ENCODE peak calls at places on chromosomes 3 and 15, in eight cellular contexts. U, T, X, Z, W, K, S and B are unnamed samples.

GRCh38 chr3:129345971-129346370 is 67.3 kb downstream of the HMCES start:
- DNase-seq in U (no peak), T (no peak), X (no peak), Z (no peak), W (no peak), K (no peak), S (no peak), B (no peak)

GRCh38 chr3:145649368-145649887 is 511.6 kb downstream of the PLOD2 start:
- DNase-seq in U (no peak), T (no peak), X (no peak), Z (no peak), W (no peak), K (no peak), S (no peak), B (no peak)

GRCh38 chr15:72540606-72541237 is 66.6 kb downstream of the ARIH1 start:
- DNase-seq in U (no peak), T (no peak), X (no peak), Z (no peak), W (no peak), K (no peak), S (no peak), B (peak)

GRCh38 chr15:80179966-80180365 is 27.2 kb downstream of the FAH start:
- DNase-seq in U (no peak), T (no peak), X (no peak), Z (no peak), W (no peak), K (no peak), S (no peak), B (no peak)

GRCh38 chr15:40306908-40307307 is 827 bp downstream of the PLCB2 start:
- DNase-seq in U (no peak), T (no peak), X (no peak), Z (no peak), W (no peak), K (no peak), S (no peak), B (no peak)

GRCh38 chr3:54743755-54744154 is 184.1 kb downstream of the LRTM1 start:
- DNase-seq in U (no peak), T (no peak), X (no peak), Z (no peak), W (no peak), K (no peak), S (no peak), B (no peak)

GRCh38 chr3:134378384-134378783 is 4.1 kb upstream of the AMOTL2 start:
- DNase-seq in U (no peak), T (no peak), X (no peak), Z (peak), W (peak), K (peak), S (peak), B (peak)

GRCh38 chr3:77189258-77189657 is 149.4 kb downstream of the ROBO2 start:
- DNase-seq in U (no peak), T (no peak), X (no peak), Z (no peak), W (no peak), K (no peak), S (no peak), B (no peak)

GRCh38 chr3:36475593-36475992 is 95.3 kb downstream of the STAC start:
- DNase-seq in U (no peak), T (no peak), X (no peak), Z (no peak), W (no peak), K (no peak), S (no peak), B (no peak)

GRCh38 chr3:58214484-58215316 is 3.9 kb upstream of the DNASE1L3 start:
- DNase-seq in U (no peak), T (no peak), X (no peak), Z (peak), W (no peak), K (no peak), S (no peak), B (peak)

GRCh38 chr3:196596355-196596754 is 27.9 kb downstream of the FBXO45 start:
- DNase-seq in U (no peak), T (no peak), X (no peak), Z (no peak), W (no peak), K (no peak), S (no peak), B (no peak)

GRCh38 chr3:170692720-170693119 is 106.8 kb upstream of the SLC7A14 start:
- DNase-seq in U (no peak), T (no peak), X (no peak), Z (no peak), W (no peak), K (no peak), S (no peak), B (no peak)

GRCh38 chr15:31065824-31066223 is 35.7 kb downstream of the TRPM1 start:
- DNase-seq in U (no peak), T (no peak), X (no peak), Z (no peak), W (no peak), K (no peak), S (peak), B (no peak)

GRCh38 chr3:178777718-178778411 is 241.6 kb downstream of the KCNMB2 start:
- DNase-seq in U (no peak), T (no peak), X (no peak), Z (no peak), W (no peak), K (no peak), S (no peak), B (no peak)

GRCh38 chr3:141878326-141878725 is 1.9 kb downstream of the ATP1B3 start:
- DNase-seq in U (no peak), T (no peak), X (no peak), Z (no peak), W (no peak), K (no peak), S (no peak), B (no peak)

GRCh38 chr3:183272792-183273191 is 19.7 kb downstream of the B3GNT5 start:
- DNase-seq in U (no peak), T (no peak), X (no peak), Z (no peak), W (no peak), K (no peak), S (no peak), B (no peak)

GRCh38 chr3:171251842-171252241 is 208.4 kb downstream of the TNIK start:
- DNase-seq in U (no peak), T (no peak), X (no peak), Z (no peak), W (no peak), K (no peak), S (no peak), B (no peak)

GRCh38 chr15:43185161-43186002 is at the start of gene CCNDBP1:
- DNase-seq in U (peak), T (peak), X (peak), Z (peak), W (peak), K (peak), S (peak), B (peak)

GRCh38 chr3:17090271-17090992 is 205.7 kb downstream of the PLCL2 start:
- DNase-seq in U (no peak), T (no peak), X (no peak), Z (no peak), W (no peak), K (no peak), S (no peak), B (no peak)

GRCh38 chr3:192296845-192297244 is 430.5 kb downstream of the FGF12 start:
- DNase-seq in U (no peak), T (no peak), X (no peak), Z (no peak), W (no peak), K (no peak), S (no peak), B (no peak)

GRCh38 chr3:71919572-71919971 is 134.6 kb upstream of the PROK2 start:
- DNase-seq in U (no peak), T (no peak), X (no peak), Z (no peak), W (no peak), K (no peak), S (no peak), B (no peak)

GRCh38 chr3:57758686-57759085 is 2.6 kb downstream of the SLMAP start:
- DNase-seq in U (no peak), T (no peak), X (no peak), Z (no peak), W (no peak), K (no peak), S (no peak), B (no peak)

GRCh38 chr15:70101459-70102113 is 3.9 kb upstream of the TLE3 start:
- DNase-seq in U (no peak), T (peak), X (peak), Z (peak), W (peak), K (no peak), S (no peak), B (peak)

GRCh38 chr3:42730294-42730693 is 27.7 kb upstream of the HHATL start:
- DNase-seq in U (no peak), T (peak), X (no peak), Z (no peak), W (peak), K (no peak), S (no peak), B (no peak)

GRCh38 chr3:147413712-147414325 is 4.7 kb downstream of the ZIC1 start:
- DNase-seq in U (no peak), T (no peak), X (no peak), Z (peak), W (no peak), K (no peak), S (no peak), B (peak)

GRCh38 chr15:93223803-93224202 is 134.8 kb upstream of the RGMA start:
- DNase-seq in U (no peak), T (no peak), X (no peak), Z (no peak), W (no peak), K (no peak), S (no peak), B (no peak)

GRCh38 chr3:152331018-152331541 is 62.4 kb downstream of the MBNL1 start:
- DNase-seq in U (no peak), T (no peak), X (no peak), Z (no peak), W (no peak), K (no peak), S (no peak), B (no peak)

GRCh38 chr3:48652923-48653715 is 9.6 kb downstream of the CELSR3 start:
- DNase-seq in U (no peak), T (no peak), X (no peak), Z (no peak), W (no peak), K (no peak), S (no peak), B (no peak)

GRCh38 chr3:48655063-48655462 is 7.6 kb downstream of the CELSR3 start:
- DNase-seq in U (no peak), T (no peak), X (no peak), Z (no peak), W (no peak), K (no peak), S (no peak), B (no peak)

GRCh38 chr3:48655586-48655985 is 7.1 kb downstream of the CELSR3 start:
- DNase-seq in U (no peak), T (no peak), X (no peak), Z (no peak), W (no peak), K (no peak), S (no peak), B (no peak)

GRCh38 chr3:48656841-48657281 is 5.8 kb downstream of the CELSR3 start:
- DNase-seq in U (no peak), T (no peak), X (no peak), Z (no peak), W (no peak), K (no peak), S (no peak), B (peak)

GRCh38 chr3:48656061-48656840 is 6.4 kb downstream of the CELSR3 start:
- DNase-seq in U (no peak), T (peak), X (peak), Z (peak), W (peak), K (peak), S (peak), B (peak)
- TF ChIP-seq CTCF in U (peak), T (peak), X (peak), Z (peak), W (no peak), K (peak), S (peak), B (peak)

GRCh38 chr3:50675179-50676030 is 678 bp downstream of the DOCK3 start:
- DNase-seq in U (peak), T (peak), X (peak), Z (peak), W (peak), K (no peak), S (no peak), B (peak)
- TF ChIP-seq CTCF in U (peak), T (peak), X (peak), Z (peak), W (no peak), K (no peak), S (no peak), B (peak)

DNA sequence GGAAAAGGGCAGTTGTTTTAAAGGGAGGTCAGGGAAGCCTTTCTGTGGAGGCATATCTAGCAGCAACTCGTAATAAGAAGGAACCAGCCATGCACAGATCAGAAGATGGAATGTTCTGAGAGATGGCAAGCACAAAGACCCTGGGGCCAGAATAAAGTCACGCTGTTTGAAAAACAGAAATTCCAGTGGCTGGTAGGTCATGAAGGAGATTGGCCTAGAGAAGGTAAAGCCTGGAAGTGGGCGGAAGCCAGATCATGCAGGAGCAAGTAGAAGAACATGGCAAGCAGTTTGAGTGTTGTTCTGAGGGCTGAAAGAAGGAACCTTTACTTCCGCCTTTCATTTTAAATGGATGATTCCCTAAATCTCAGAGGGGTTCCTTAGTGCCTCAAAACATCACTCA is 208.1 kb upstream of the PPP2R3A start:
- DNase-seq in U (no peak), T (no peak), X (no peak), Z (no peak), W (no peak), K (no peak), S (no peak), B (no peak)
- TF ChIP-seq CTCF in U (no peak), T (no peak), X (no peak), Z (no peak), W (no peak), K (no peak), S (no peak), B (no peak)

GRCh38 chr3:4940985-4941384 is 38.3 kb upstream of the BHLHE40 start:
- DNase-seq in U (no peak), T (no peak), X (no peak), Z (no peak), W (no peak), K (no peak), S (no peak), B (no peak)

GRCh38 chr3:4939276-4939675 is 40.0 kb upstream of the BHLHE40 start:
- DNase-seq in U (no peak), T (no peak), X (no peak), Z (no peak), W (no peak), K (no peak), S (no peak), B (no peak)

GRCh38 chr3:4945318-4945717 is 33.9 kb upstream of the BHLHE40 start:
- DNase-seq in U (no peak), T (no peak), X (no peak), Z (no peak), W (no peak), K (no peak), S (no peak), B (no peak)

GRCh38 chr3:4947028-4947427 is 32.2 kb upstream of the BHLHE40 start:
- DNase-seq in U (no peak), T (no peak), X (no peak), Z (no peak), W (no peak), K (no peak), S (no peak), B (no peak)

DNA sequence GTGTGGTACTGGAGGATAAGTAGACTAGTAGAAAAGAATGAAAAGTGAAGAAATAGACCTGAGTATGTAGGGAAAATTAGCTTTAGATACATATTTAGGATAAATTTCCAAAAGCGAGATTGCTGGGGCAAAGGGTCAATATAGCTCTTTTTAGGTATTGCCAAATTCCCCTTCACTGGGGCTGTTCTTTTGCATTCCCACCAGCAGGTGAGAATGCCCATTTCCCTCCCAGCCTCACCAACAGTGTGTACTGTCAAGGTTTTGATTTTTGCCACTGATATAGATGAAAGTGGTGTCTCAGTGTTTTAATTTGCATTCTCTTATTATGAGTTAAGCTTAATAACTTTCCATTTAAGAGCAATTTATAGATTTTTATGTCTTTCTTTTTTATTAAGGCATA is 35.7 kb upstream of the BHLHE40 start:
- DNase-seq in U (no peak), T (no peak), X (no peak), Z (no peak), W (no peak), K (no peak), S (no peak), B (peak)
- TF ChIP-seq CTCF in U (peak), T (peak), X (peak), Z (peak), W (no peak), K (no peak), S (no peak), B (peak)

GRCh38 chr15:81497226-81497625 is 123.2 kb upstream of the TMC3 start:
- DNase-seq in U (no peak), T (no peak), X (no peak), Z (no peak), W (no peak), K (no peak), S (no peak), B (no peak)
- TF ChIP-seq CTCF in U (no peak), T (no peak), X (no peak), Z (no peak), W (no peak), K (no peak), S (no peak), B (no peak)

DNA sequence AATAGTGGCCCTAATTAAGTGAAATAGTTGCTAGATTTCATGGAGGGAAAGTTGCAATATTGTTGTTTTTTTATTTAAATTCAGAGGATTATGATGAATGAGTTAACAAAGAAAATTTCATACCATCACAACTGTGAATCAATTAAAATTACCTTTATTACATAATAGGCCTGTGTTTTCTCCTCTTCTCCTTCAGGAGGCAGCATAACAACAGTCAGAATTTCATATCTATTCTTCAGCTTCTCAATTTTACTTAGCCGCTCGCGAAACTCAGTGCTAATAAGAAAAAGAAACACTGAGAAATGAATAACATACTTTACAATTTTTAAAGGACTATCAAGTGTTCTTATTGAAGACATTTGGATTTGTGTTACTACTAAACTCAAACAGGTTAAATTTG is 29.4 kb downstream of the TTC14 start:
- DNase-seq in U (no peak), T (no peak), X (no peak), Z (no peak), W (no peak), K (no peak), S (no peak), B (peak)
- TF ChIP-seq CTCF in U (peak), T (no peak), X (no peak), Z (peak), W (no peak), K (no peak), S (no peak), B (peak)

GRCh38 chr15:29089731-29090616 is 179.6 kb downstream of the NSMCE3 start:
- DNase-seq in U (no peak), T (no peak), X (no peak), Z (no peak), W (peak), K (no peak), S (no peak), B (peak)
- TF ChIP-seq CTCF in U (peak), T (no peak), X (peak), Z (peak), W (no peak), K (no peak), S (no peak), B (peak)